ENCODE peak calls at places on chromosome X, in four cellular contexts. P is activated CD4-positive, alpha-beta T cell treated with anti-CD3 and anti-CD28 coated beads, Interleukin-2, amount 50 U/mL, for 1 hour; J is choroid plexus epithelial cell; Y is activated CD8-positive, alpha-beta T cell treated with anti-CD3 and anti-CD28 coated beads, Interleukin-2, amount 10 ng/mL, durations not matched to agents 7 days and 5 days. O is an unnamed sample.

GRCh38 chrX:38881727-38882126 is 80.5 kb downstream of the MID1IP1 start:
- DNase-seq in P (no peak), J (no peak), Y (no peak), O (no peak)

GRCh38 chrX:40778861-40779575 is 43.7 kb upstream of the MED14 start:
- DNase-seq in P (no peak), J (no peak), Y (no peak), O (peak; percentile 23)

GRCh38 chrX:55026143-55026542 is 4.6 kb downstream of the ALAS2 start:
- DNase-seq in P (no peak), J (no peak), Y (no peak), O (no peak)

GRCh38 chrX:74498924-74499323 is 77.6 kb downstream of the SLC16A2 start:
- DNase-seq in P (no peak), J (no peak), Y (no peak), O (no peak)

GRCh38 chrX:31499120-31499519 is 427.3 kb upstream of the FTHL17 start:
- DNase-seq in P (no peak), J (peak; percentile 81), Y (no peak), O (peak; percentile 69)

GRCh38 chrX:100745806-100746537 is 14.1 kb upstream of the SYTL4 start:
- DNase-seq in P (no peak), J (peak; percentile 68), Y (no peak), O (peak; percentile 28)

GRCh38 chrX:43707812-43708548 is 51.9 kb downstream of the MAOA start:
- DNase-seq in P (no peak), J (peak; percentile 54), Y (no peak), O (peak; percentile 80)

GRCh38 chrX:97609938-97610337 is 726.2 kb downstream of the RPA4 start:
- DNase-seq in P (no peak), J (no peak), Y (no peak), O (no peak)

GRCh38 chrX:66221856-66222255 is 57.8 kb downstream of the HEPH start:
- DNase-seq in P (no peak), J (no peak), Y (no peak), O (no peak)

GRCh38 chrX:2664497-2664896 is 26.6 kb upstream of the CD99 start:
- DNase-seq in P (no peak), J (peak; percentile 79), Y (no peak), O (peak; percentile 86)

O was measured in fibroblast of pulmonary artery.